ENCODE peak calls at places on chromosome 2, in eight cellular contexts. E is astrocyte of the cerebellum; W is CD4-positive, alpha-beta memory T cell; C is progenitor cell of endocrine pancreas; R is Right ventricle myocardium inferior; Z is foreskin keratinocyte; J is cortex of kidney; Y is nephron progenitor cell. K is an unnamed sample.

GRCh38 chr2:196176142-196176738 is 4.9 kb upstream of the STK17B start:
- DNase-seq in E (no peak), W (peak; percentile 96), C (no peak), R (no peak), Z (no peak), J (no peak), Y (no peak), K (no peak)

GRCh38 chr2:45841752-45842407 is 190.4 kb downstream of the PRKCE start:
- DNase-seq in E (no peak), W (no peak), C (no peak), R (no peak), Z (no peak), J (no peak), Y (no peak), K (no peak)

GRCh38 chr2:28009732-28010131 is 119.2 kb downstream of the BABAM2 start:
- DNase-seq in E (no peak), W (no peak), C (no peak), R (no peak), Z (no peak), J (no peak), Y (no peak), K (peak; percentile 16)

GRCh38 chr2:225010804-225011203 is 31.5 kb downstream of the DOCK10 start:
- DNase-seq in E (peak; percentile 31), W (no peak), C (no peak), R (no peak), Z (peak; percentile 72), J (no peak), Y (no peak), K (peak; percentile 47)

GRCh38 chr2:17995594-17995993 is 117.1 kb downstream of the KCNS3 start:
- DNase-seq in E (no peak), W (no peak), C (no peak), R (no peak), Z (no peak), J (no peak), Y (no peak), K (no peak)

GRCh38 chr2:11870584-11870983 is 124.2 kb downstream of the LPIN1 start:
- DNase-seq in E (no peak), W (no peak), C (no peak), R (no peak), Z (no peak), J (no peak), Y (no peak), K (no peak)

GRCh38 chr2:24910245-24910644 is 9.8 kb downstream of the ADCY3 start:
- DNase-seq in E (no peak), W (no peak), C (no peak), R (no peak), Z (no peak), J (no peak), Y (no peak), K (no peak)

GRCh38 chr2:161913865-161914264 is 160.2 kb downstream of the DPP4 start:
- DNase-seq in E (peak; percentile 11), W (no peak), C (no peak), R (no peak), Z (peak; percentile 67), J (no peak), Y (no peak), K (peak; percentile 50)

GRCh38 chr2:16522031-16522818 is 143.4 kb downstream of the CYRIA start:
- DNase-seq in E (peak; percentile 66), W (no peak), C (no peak), R (no peak), Z (no peak), J (no peak), Y (no peak), K (no peak)

GRCh38 chr2:130836501-130837174 is at the start of gene ARHGEF4:
- DNase-seq in E (no peak), W (no peak), C (peak; percentile 67), R (peak; percentile 69), Z (no peak), J (no peak), Y (peak; percentile 85), K (no peak)

GRCh38 chr2:20074901-20075300 is 23.5 kb upstream of the LAPTM4A start:
- DNase-seq in E (no peak), W (no peak), C (no peak), R (no peak), Z (no peak), J (no peak), Y (no peak), K (no peak)

GRCh38 chr2:42613281-42614064 is 45.0 kb downstream of the MTA3 start:
- DNase-seq in E (no peak), W (no peak), C (no peak), R (no peak), Z (no peak), J (no peak), Y (no peak), K (no peak)

GRCh38 chr2:28342081-28342967 is 50.3 kb upstream of the FOSL2 start:
- DNase-seq in E (peak; percentile 85), W (no peak), C (no peak), R (peak; percentile 77), Z (no peak), J (no peak), Y (no peak), K (no peak)

GRCh38 chr2:12167525-12168317 is 421.3 kb downstream of the LPIN1 start:
- DNase-seq in E (no peak), W (no peak), C (peak; percentile 54), R (no peak), Z (no peak), J (no peak), Y (peak; percentile 43), K (no peak)

GRCh38 chr2:24667542-24667941 is 125.6 kb downstream of the PTRHD1 start:
- DNase-seq in E (no peak), W (no peak), C (no peak), R (no peak), Z (no peak), J (no peak), Y (no peak), K (no peak)

GRCh38 chr2:215929602-215930335 is 83.6 kb downstream of the MREG start:
- DNase-seq in E (no peak), W (no peak), C (no peak), R (no peak), Z (no peak), J (no peak), Y (no peak), K (no peak)

GRCh38 chr2:68345129-68345875 is 19.8 kb upstream of the PLEK start:
- DNase-seq in E (no peak), W (no peak), C (no peak), R (no peak), Z (no peak), J (no peak), Y (no peak), K (no peak)

GRCh38 chr2:167653131-167653530 is 594.3 kb downstream of the STK39 start:
- DNase-seq in E (no peak), W (no peak), C (no peak), R (no peak), Z (no peak), J (no peak), Y (no peak), K (no peak)

GRCh38 chr2:33215299-33215698 is 261.1 kb upstream of the RASGRP3 start:
- DNase-seq in E (peak; percentile 74), W (no peak), C (no peak), R (peak; percentile 71), Z (peak; percentile 72), J (no peak), Y (no peak), K (no peak)

GRCh38 chr2:48620604-48621003 is 2.9 kb downstream of the GTF2A1L start:
- DNase-seq in E (no peak), W (no peak), C (no peak), R (no peak), Z (no peak), J (no peak), Y (no peak), K (no peak)

GRCh38 chr2:171318463-171318934 is 115.3 kb downstream of the METTL8 start:
- DNase-seq in E (no peak), W (no peak), C (no peak), R (no peak), Z (no peak), J (no peak), Y (peak; percentile 19), K (no peak)

GRCh38 chr2:172438741-172439508 is 11.5 kb downstream of the ITGA6 start:
- DNase-seq in E (no peak), W (no peak), C (no peak), R (no peak), Z (peak; percentile 64), J (no peak), Y (no peak), K (no peak)

GRCh38 chr2:16608661-16609643 is 56.7 kb downstream of the CYRIA start:
- DNase-seq in E (no peak), W (peak; percentile 78), C (peak; percentile 91), R (peak; percentile 92), Z (peak; percentile 26), J (no peak), Y (peak; percentile 93), K (no peak)

GRCh38 chr2:240210198-240210965 is 69.9 kb upstream of the OTOS start:
- DNase-seq in E (no peak), W (no peak), C (no peak), R (peak; percentile 41), Z (no peak), J (no peak), Y (no peak), K (no peak)

GRCh38 chr2:169397697-169398096 is 35.4 kb upstream of the LRP2 start:
- DNase-seq in E (peak; percentile 6), W (no peak), C (no peak), R (no peak), Z (no peak), J (no peak), Y (no peak), K (no peak)

GRCh38 chr2:132758995-132759394 is 89.0 kb upstream of the LYPD1 start:
- DNase-seq in E (no peak), W (no peak), C (no peak), R (no peak), Z (no peak), J (no peak), Y (no peak), K (no peak)

GRCh38 chr2:196234672-196235071 is 63.3 kb upstream of the STK17B start:
- DNase-seq in E (peak; percentile 89), W (peak; percentile 33), C (no peak), R (no peak), Z (no peak), J (no peak), Y (no peak), K (no peak)

GRCh38 chr2:188380280-188380679 is 88.6 kb downstream of the GULP1 start:
- DNase-seq in E (no peak), W (no peak), C (no peak), R (no peak), Z (no peak), J (no peak), Y (no peak), K (no peak)

GRCh38 chr2:31558401-31559295 is 22.1 kb downstream of the SRD5A2 start:
- DNase-seq in E (no peak), W (no peak), C (no peak), R (no peak), Z (peak; percentile 40), J (no peak), Y (no peak), K (peak; percentile 55)

GRCh38 chr2:100963026-100963375 is 39.1 kb upstream of the RPL31 start:
- DNase-seq in E (no peak), W (no peak), C (no peak), R (no peak), Z (no peak), J (no peak), Y (no peak), K (no peak)

GRCh38 chr2:98501223-98501622 is 56.6 kb downstream of the INPP4A start:
- DNase-seq in E (no peak), W (no peak), C (no peak), R (no peak), Z (no peak), J (no peak), Y (no peak), K (no peak)

GRCh38 chr2:142535311-142535710 is 342.2 kb upstream of the KYNU start:
- DNase-seq in E (no peak), W (no peak), C (no peak), R (no peak), Z (no peak), J (no peak), Y (no peak), K (no peak)

GRCh38 chr2:30300456-30301221 is 69.3 kb downstream of the LBH start:
- DNase-seq in E (peak; percentile 38), W (no peak), C (no peak), R (no peak), Z (no peak), J (no peak), Y (no peak), K (no peak)

GRCh38 chr2:136131484-136131960 is 13.6 kb upstream of the CXCR4 start:
- DNase-seq in E (no peak), W (peak; percentile 90), C (no peak), R (no peak), Z (no peak), J (no peak), Y (no peak), K (no peak)

K was measured in kidney epithelial cell.